ENCODE peak calls at places on chromosomes 4 and X, in seven cellular contexts. A is GM12865, D is GM20000, H is NB4, O is esophagus squamous epithelium, U is bronchial epithelial cell, E is astrocyte of the spinal cord. S is an unnamed sample.

GRCh38 chr4:119623025-119623424 is 5.6 kb downstream of the PDE5A start:
- DNase-seq in A (no peak), D (no peak), H (no peak), O (no peak), U (peak; percentile 38), E (peak; percentile 54), S (no peak)

GRCh38 chrX:29617276-29617675 is 598.1 kb upstream of the MAGEB2 start:
- DNase-seq in A (peak; percentile 5), D (no peak), H (no peak), O (no peak), U (no peak), E (peak; percentile 44), S (no peak)

GRCh38 chr4:113840850-113841249 is 79.3 kb upstream of the CAMK2D start:
- DNase-seq in A (no peak), D (no peak), H (no peak), O (no peak), U (peak; percentile 73), E (no peak), S (no peak)

GRCh38 chrX:11287505-11287904 is 5.7 kb upstream of the AMELX start:
- DNase-seq in A (no peak), D (no peak), H (no peak), O (no peak), U (peak; percentile 10), E (no peak), S (no peak)

GRCh38 chrX:39194673-39195072 is 393.4 kb downstream of the MID1IP1 start:
- DNase-seq in A (no peak), D (no peak), H (no peak), O (no peak), U (no peak), E (no peak), S (no peak)

GRCh38 chr4:85828295-85828910 is 353.5 kb downstream of the ARHGAP24 start:
- DNase-seq in A (no peak), D (no peak), H (no peak), O (no peak), U (peak; percentile 78), E (peak; percentile 53), S (no peak)

GRCh38 chr4:41598580-41598979 is 60.6 kb downstream of the LIMCH1 start:
- DNase-seq in A (no peak), D (no peak), H (no peak), O (no peak), U (no peak), E (no peak), S (no peak)

GRCh38 chrX:51876441-51876840 is 17.0 kb upstream of the MAGED1 start:
- DNase-seq in A (no peak), D (no peak), H (no peak), O (no peak), U (no peak), E (peak; percentile 31), S (no peak)

GRCh38 chr4:177023951-177024350 is 231.2 kb upstream of the VEGFC start:
- DNase-seq in A (no peak), D (no peak), H (no peak), O (no peak), U (peak; percentile 74), E (no peak), S (no peak)

GRCh38 chrX:9327747-9328145 is 137.1 kb upstream of the TBL1X start:
- DNase-seq in A (no peak), D (no peak), H (peak; percentile 55), O (no peak), U (no peak), E (peak; percentile 78), S (no peak)

GRCh38 chrX:7614616-7615015 is 228.4 kb upstream of the VCX start:
- DNase-seq in A (no peak), D (no peak), H (no peak), O (no peak), U (no peak), E (no peak), S (no peak)

GRCh38 chrX:130682990-130683389 is 220.0 kb downstream of the ENOX2 start:
- DNase-seq in A (no peak), D (no peak), H (no peak), O (no peak), U (no peak), E (peak; percentile 8), S (no peak)

GRCh38 chr4:139266583-139267257 is 13.3 kb downstream of the MGARP start:
- DNase-seq in A (peak; percentile 98), D (peak; percentile 89), H (peak; percentile 87), O (peak; percentile 16), U (peak; percentile 34), E (peak; percentile 67), S (peak; percentile 86)

GRCh38 chr4:38583102-38583501 is 80.9 kb upstream of the KLF3 start:
- DNase-seq in A (no peak), D (no peak), H (no peak), O (no peak), U (no peak), E (peak; percentile 54), S (no peak)

GRCh38 chr4:8275511-8275910 is 6.0 kb downstream of the HTRA3 start:
- DNase-seq in A (no peak), D (no peak), H (no peak), O (no peak), U (no peak), E (no peak), S (no peak)

GRCh38 chr4:6263541-6264540 is 5.8 kb upstream of the WFS1 start:
- DNase-seq in A (peak; percentile 64), D (peak; percentile 55), H (peak; percentile 46), O (no peak), U (peak; percentile 29), E (peak; percentile 61), S (peak; percentile 65)

GRCh38 chrX:151974336-151975227 is at the start of gene GABRE:
- DNase-seq in A (no peak), D (no peak), H (no peak), O (no peak), U (no peak), E (peak; percentile 50), S (no peak)

GRCh38 chr4:74038161-74039064 is at the start of gene CXCL3:
- DNase-seq in A (peak; percentile 33), D (peak; percentile 44), H (peak; percentile 54), O (no peak), U (peak; percentile 35), E (peak; percentile 73), S (peak; percentile 53)

GRCh38 chr4:43550981-43551627 is 658.6 kb downstream of the GRXCR1 start:
- DNase-seq in A (no peak), D (no peak), H (no peak), O (no peak), U (no peak), E (no peak), S (no peak)

GRCh38 chr4:185796176-185796575 is 15.8 kb downstream of the SORBS2 start:
- DNase-seq in A (no peak), D (no peak), H (no peak), O (no peak), U (no peak), E (no peak), S (no peak)

GRCh38 chr4:119299221-119300071 is 22.5 kb downstream of the FABP2 start:
- DNase-seq in A (peak; percentile 66), D (peak; percentile 45), H (peak; percentile 50), O (no peak), U (peak; percentile 39), E (peak; percentile 28), S (peak; percentile 40)

GRCh38 chrX:17732138-17732783 is 5.0 kb upstream of the SCML1 start:
- DNase-seq in A (no peak), D (no peak), H (no peak), O (no peak), U (peak; percentile 70), E (no peak), S (no peak)

GRCh38 chr4:144090744-144091143 is 49.8 kb downstream of the GYPA start:
- DNase-seq in A (peak; percentile 1), D (no peak), H (no peak), O (no peak), U (no peak), E (no peak), S (no peak)

GRCh38 chr4:108637856-108638255 is 12.5 kb upstream of the OSTC start:
- DNase-seq in A (no peak), D (no peak), H (no peak), O (no peak), U (no peak), E (no peak), S (no peak)
- TF ChIP-seq CTCF in A (no peak), D (no peak), H (no peak), O (no peak), U (no peak), E (peak; percentile 7), S (no peak)

GRCh38 chrX:132615396-132616131 is 126.7 kb upstream of the MBNL3 start:
- DNase-seq in A (peak; percentile 58), D (peak; percentile 19), H (peak; percentile 63), O (no peak), U (peak; percentile 74), E (peak; percentile 27), S (peak; percentile 10)

GRCh38 chrX:132613801-132614200 is 125.0 kb upstream of the MBNL3 start:
- DNase-seq in A (no peak), D (no peak), H (no peak), O (no peak), U (no peak), E (no peak), S (no peak)

GRCh38 chrX:132610536-132610935 is 121.7 kb upstream of the MBNL3 start:
- DNase-seq in A (no peak), D (no peak), H (no peak), O (no peak), U (no peak), E (no peak), S (no peak)

GRCh38 chrX:132612990-132613564 is 124.2 kb upstream of the MBNL3 start:
- DNase-seq in A (peak; percentile 40), D (peak; percentile 19), H (peak; percentile 41), O (no peak), U (peak; percentile 19), E (peak; percentile 13), S (peak; percentile 7)

DNA sequence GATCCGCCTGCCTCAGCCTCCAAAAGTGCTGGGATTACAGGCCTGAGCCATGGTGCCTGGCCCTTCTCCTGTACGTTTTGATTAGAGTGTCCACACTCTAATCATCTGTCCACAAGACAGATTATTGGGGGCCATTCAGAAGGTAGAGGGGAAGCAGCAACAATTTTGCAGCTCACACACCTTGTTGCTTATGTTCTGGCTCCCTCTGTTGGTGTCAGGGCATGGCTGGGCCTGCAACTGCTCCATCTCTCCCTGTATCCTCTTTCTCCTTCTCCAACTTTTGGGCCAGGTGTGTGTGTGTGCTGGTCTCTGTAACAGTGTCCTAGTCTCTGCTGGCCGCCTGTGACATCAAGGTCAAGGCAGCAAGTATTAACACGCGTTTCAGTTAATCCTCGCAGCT is 125.5 kb upstream of the MBNL3 start:
- DNase-seq in A (peak; percentile 2), D (peak; percentile 3), H (peak; percentile 17), O (no peak), U (peak; percentile 1), E (no peak), S (no peak)
- TF ChIP-seq CTCF in A (peak; percentile 26), D (no peak), H (peak; percentile 33), O (peak; percentile 29), U (peak; percentile 64), E (peak; percentile 51), S (no peak)

DNA sequence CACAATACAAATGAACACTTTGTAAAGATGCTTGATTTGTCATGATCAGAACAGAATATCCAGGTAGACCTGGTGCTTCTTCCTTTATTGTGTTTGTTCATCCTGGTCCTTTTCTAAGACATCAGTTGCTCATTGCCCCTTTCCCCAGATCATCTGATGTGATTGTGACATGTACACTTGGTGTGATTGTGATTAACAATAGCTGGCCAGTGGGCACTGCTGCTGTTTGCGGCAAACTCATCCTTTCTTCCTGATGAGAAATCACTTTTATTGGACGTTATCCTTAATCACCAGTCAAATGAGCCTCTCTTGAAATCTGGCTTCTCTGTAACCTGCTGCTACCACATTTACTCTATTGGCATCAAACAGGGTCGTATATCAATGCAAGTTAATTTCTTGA is 135.1 kb downstream of the PCDH7 start:
- DNase-seq in A (no peak), D (no peak), H (no peak), O (no peak), U (no peak), E (no peak), S (no peak)
- TF ChIP-seq CTCF in A (no peak), D (no peak), H (no peak), O (no peak), U (no peak), E (no peak), S (no peak)

GRCh38 chr4:27702710-27703431 is 842.2 kb downstream of the STIM2 start:
- DNase-seq in A (peak; percentile 40), D (no peak), H (peak; percentile 16), O (no peak), U (peak; percentile 74), E (peak; percentile 33), S (no peak)
- TF ChIP-seq CTCF in A (peak; percentile 33), D (peak; percentile 8), H (peak; percentile 27), O (no peak), U (peak; percentile 28), E (peak; percentile 53), S (no peak)

S was measured in GM13976.